ENCODE peak calls at places on chromosomes 13 and 19, in six cellular contexts. X is sigmoid colon; T is type B pancreatic cell; C is activated naive CD4-positive, alpha-beta T cell treated with anti-CD3 and anti-CD28 coated beads, Interleukin-2, amount 10 ng/mL, durations not matched to agents 7 days and 5 days; A is OCI-LY7; J is stimulated activated naive CD4-positive, alpha-beta T cell treated with Interleukin-2 at 50 U/mL for 16 hours. G is an unnamed sample.

GRCh38 chr13:33728271-33729037 is 89.5 kb upstream of the RFC3 start:
- DNase-seq in T (no peak), J (no peak), A (peak; percentile 95), X (peak; percentile 65), C (no peak), G (peak; percentile 72)

GRCh38 chr13:95643471-95643813 is 1.1 kb downstream of the DZIP1 start:
- DNase-seq in C (no peak), T (no peak), J (no peak), X (no peak), A (no peak), G (peak; percentile 51)

GRCh38 chr13:63408227-63409202 is 1992.9 kb upstream of the PCDH20 start:
- DNase-seq in A (no peak), J (no peak), C (no peak), T (no peak), X (no peak), G (no peak)

GRCh38 chr19:16587031-16588023 is 15.1 kb upstream of the SLC35E1 start:
- DNase-seq in T (no peak), A (peak; percentile 93), X (no peak), C (peak; percentile 72), J (peak; percentile 63), G (peak; percentile 89)

GRCh38 chr19:1365964-1366695 is 17.6 kb upstream of the NDUFS7 start:
- DNase-seq in J (no peak), C (no peak), T (no peak), A (no peak), X (no peak), G (no peak)

GRCh38 chr19:3536429-3537100 is 2.4 kb upstream of the TEKTIP1 start:
- DNase-seq in X (no peak), J (no peak), A (no peak), T (no peak), C (no peak), G (no peak)

GRCh38 chr13:99087954-99088491 is 110.2 kb upstream of the DOCK9 start:
- DNase-seq in A (peak; percentile 35), C (peak; percentile 58), X (no peak), T (no peak), J (no peak), G (no peak)

GRCh38 chr13:21218351-21219043 is 42.0 kb downstream of the MRPL57 start:
- DNase-seq in J (no peak), C (peak; percentile 26), X (no peak), T (no peak), A (no peak), G (peak; percentile 84)

GRCh38 chr13:39538826-39539555 is 64.0 kb downstream of the LHFPL6 start:
- DNase-seq in C (no peak), T (no peak), A (no peak), J (no peak), X (no peak), G (no peak)

GRCh38 chr19:37218592-37218935 is 550 bp downstream of the ZNF383 start:
- DNase-seq in C (peak; percentile 27), A (no peak), T (no peak), X (no peak), J (no peak), G (no peak)

GRCh38 chr13:22256111-22256639 is 585.3 kb downstream of the FGF9 start:
- DNase-seq in A (no peak), T (no peak), J (no peak), C (no peak), X (no peak), G (no peak)

GRCh38 chr13:105655046-105655445 is 880.4 kb downstream of the EFNB2 start:
- DNase-seq in T (no peak), X (no peak), J (no peak), C (no peak), A (no peak), G (no peak)

GRCh38 chr19:51440846-51441409 is 17.3 kb downstream of the SIGLEC8 start:
- DNase-seq in T (no peak), A (no peak), C (peak; percentile 24), J (peak; percentile 69), X (peak; percentile 70), G (no peak)

GRCh38 chr19:2477732-2478191 is 1.8 kb downstream of the GADD45B start:
- DNase-seq in J (no peak), A (peak; percentile 69), X (peak; percentile 81), T (no peak), C (peak; percentile 49), G (peak; percentile 46)

GRCh38 chr13:39501711-39502324 is 101.2 kb downstream of the LHFPL6 start:
- DNase-seq in X (no peak), A (no peak), T (no peak), J (no peak), C (no peak), G (no peak)